ENCODE peak calls at places on chromosomes 16 and 17, in seven cellular contexts. G is GM23338, Q is GM23248, H is MM.1S, F is HCT116, Z is neural progenitor cell, P is PC-3. X is an unnamed sample. For H3K4me1, the result is how much of the 10 kb centered on the place peaks cover.

GRCh38 chr17:48358203-48358602 is 71.8 kb downstream of the SKAP1 start:
- DNase-seq in G (no peak), Q (no peak), H (no peak), F (no peak), Z (no peak), P (no peak), X (peak)

GRCh38 chr17:80363518-80364090 is 51.4 kb upstream of the ENDOV start:
- DNase-seq in G (no peak), Q (no peak), H (no peak), F (no peak), Z (no peak), P (no peak), X (no peak)

GRCh38 chr17:72456026-72456569 is 335.3 kb downstream of the SOX9 start:
- DNase-seq in G (no peak), Q (peak), H (no peak), F (peak), Z (no peak), P (peak), X (no peak)

GRCh38 chr17:73841431-73842060 is 197.3 kb upstream of the SDK2 start:
- DNase-seq in G (peak), Q (peak), H (no peak), F (no peak), Z (peak), P (peak), X (peak)

GRCh38 chr16:19876501-19877059 is 8.1 kb downstream of the GPRC5B start:
- DNase-seq in G (peak), Q (no peak), H (no peak), F (no peak), Z (no peak), P (no peak), X (no peak)

GRCh38 chr16:82295306-82296201 is 125.5 kb upstream of the MPHOSPH6 start:
- DNase-seq in G (no peak), Q (no peak), H (no peak), F (no peak), Z (no peak), P (no peak), X (no peak)

GRCh38 chr17:67165201-67165600 is 79.8 kb downstream of the HELZ start:
- DNase-seq in G (no peak), Q (no peak), H (no peak), F (no peak), Z (no peak), P (no peak), X (no peak)

GRCh38 chr16:50015631-50016030 is 9.4 kb upstream of the CNEP1R1 start:
- DNase-seq in G (no peak), Q (no peak), H (no peak), F (no peak), Z (no peak), P (no peak), X (no peak)

GRCh38 chr17:80927791-80928216 is 63.8 kb upstream of the CHMP6 start:
- DNase-seq in G (no peak), Q (no peak), H (no peak), F (no peak), Z (peak), P (no peak), X (no peak)

GRCh38 chr17:72995008-72995656 is 97.4 kb downstream of the SLC39A11 start:
- DNase-seq in G (no peak), Q (no peak), H (no peak), F (no peak), Z (no peak), P (no peak), X (no peak)

GRCh38 chr17:47072881-47073280 is 93.8 kb upstream of the RPRML start:
- DNase-seq in G (no peak), Q (no peak), H (no peak), F (no peak), Z (no peak), P (no peak), X (no peak)

GRCh38 chr16:57944961-57945739 is 25.8 kb downstream of the CNGB1 start:
- DNase-seq in G (no peak), Q (no peak), H (no peak), F (no peak), Z (no peak), P (no peak), X (no peak)

GRCh38 chr16:53156516-53156915 is 101.7 kb downstream of the CHD9 start:
- DNase-seq in G (no peak), Q (peak), H (no peak), F (no peak), Z (no peak), P (no peak), X (no peak)

GRCh38 chr17:64771980-64772844 is 110.1 kb upstream of the SMURF2 start:
- DNase-seq in G (no peak), Q (no peak), H (no peak), F (no peak), Z (no peak), P (peak), X (no peak)

GRCh38 chr17:37488009-37488604 is 1.6 kb upstream of the DUSP14 start:
- DNase-seq in G (peak), Q (peak), H (peak), F (peak), Z (peak), P (peak), X (no peak)

GRCh38 chr17:1304962-1305361 is 25.5 kb downstream of the TRARG1 start:
- DNase-seq in G (no peak), Q (no peak), H (no peak), F (no peak), Z (no peak), P (no peak), X (no peak)

GRCh38 chr17:56292010-56292409 is 138.7 kb downstream of the ANKFN1 start:
- DNase-seq in G (no peak), Q (peak), H (no peak), F (no peak), Z (no peak), P (peak), X (no peak)

GRCh38 chr16:12083625-12084024 is 107.1 kb downstream of the SNX29 start:
- DNase-seq in G (no peak), Q (no peak), H (no peak), F (no peak), Z (no peak), P (no peak), X (no peak)

GRCh38 chr17:3689262-3690093 is 6.5 kb downstream of the P2RX5 start:
- DNase-seq in G (no peak), Q (no peak), H (no peak), F (no peak), Z (no peak), P (no peak), X (no peak)

GRCh38 chr17:4950757-4951204 is at the start of gene ENO3:
- DNase-seq in G (peak), Q (no peak), H (no peak), F (no peak), Z (peak), P (no peak), X (peak)

GRCh38 chr16:3165111-3165822 is 22.7 kb upstream of the OR1F1 start:
- DNase-seq in G (no peak), Q (no peak), H (no peak), F (no peak), Z (no peak), P (no peak), X (no peak)

GRCh38 chr16:398551-399277 is 1.7 kb downstream of the NME4 start:
- DNase-seq in G (peak), Q (no peak), H (no peak), F (no peak), Z (peak), P (no peak), X (no peak)

GRCh38 chr16:397135-397661 is at the start of gene NME4:
- DNase-seq in G (peak), Q (peak), H (peak), F (no peak), Z (peak), P (peak), X (peak)

GRCh38 chr16:400061-400540 is 1.6 kb upstream of the DECR2 start:
- DNase-seq in G (peak), Q (no peak), H (no peak), F (no peak), Z (no peak), P (no peak), X (no peak)

GRCh38 chr16:397736-398332 is 835 bp downstream of the NME4 start:
- DNase-seq in G (peak), Q (peak), H (peak), F (peak), Z (peak), P (peak), X (peak)

DNA sequence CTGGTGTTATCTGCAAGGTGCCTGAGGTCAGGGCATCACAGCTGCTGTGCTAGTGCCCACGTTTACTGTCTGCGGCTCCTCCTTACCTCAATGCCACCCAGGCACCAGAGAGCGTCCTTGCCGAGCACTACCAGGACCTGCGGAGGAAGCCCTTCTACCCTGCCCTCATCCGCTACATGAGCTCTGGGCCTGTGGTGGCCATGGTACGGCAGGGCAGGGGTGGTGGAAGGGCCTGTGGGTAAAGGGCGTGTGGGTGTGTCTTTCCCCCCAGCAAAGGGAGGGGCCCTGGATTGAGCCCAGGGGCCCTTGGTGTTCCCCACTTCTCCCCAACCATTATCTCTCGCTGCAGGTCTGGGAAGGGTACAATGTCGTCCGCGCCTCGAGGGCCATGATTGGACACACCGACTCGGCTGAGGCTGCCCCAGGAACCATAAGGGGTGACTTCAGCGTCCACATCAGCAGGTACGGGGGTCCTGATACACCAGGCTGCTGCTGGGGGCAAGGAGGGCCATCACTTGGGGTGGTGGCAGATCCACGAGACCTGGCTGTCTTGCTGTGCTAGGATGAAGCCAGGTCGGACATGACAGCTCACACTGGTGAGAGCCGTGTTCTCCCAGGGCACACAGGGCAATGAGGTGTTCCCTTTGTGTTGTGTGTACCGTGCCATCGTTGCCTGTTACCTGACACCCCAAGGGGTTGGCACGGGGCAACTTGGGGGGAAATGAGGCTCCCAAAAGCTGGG is 2.2 kb upstream of the DECR2 start:
- DNase-seq in G (no peak), Q (no peak), H (no peak), F (no peak), Z (no peak), P (no peak), X (no peak)
- H3K4me1 ChIP-seq in G (under half), Q (under half), H (under half), F (under half), Z (under half), P (under half), X (under half)

GRCh38 chr17:21163101-21163500 is 36.3 kb downstream of the DHRS7B start:
- DNase-seq in G (no peak), Q (no peak), H (peak), F (no peak), Z (no peak), P (no peak), X (no peak)
- TF ChIP-seq EZH2phosphoT487 in G (no peak), Q (no peak), H (no peak), F (no peak), Z (no peak), P (no peak), X (no peak)

DNA sequence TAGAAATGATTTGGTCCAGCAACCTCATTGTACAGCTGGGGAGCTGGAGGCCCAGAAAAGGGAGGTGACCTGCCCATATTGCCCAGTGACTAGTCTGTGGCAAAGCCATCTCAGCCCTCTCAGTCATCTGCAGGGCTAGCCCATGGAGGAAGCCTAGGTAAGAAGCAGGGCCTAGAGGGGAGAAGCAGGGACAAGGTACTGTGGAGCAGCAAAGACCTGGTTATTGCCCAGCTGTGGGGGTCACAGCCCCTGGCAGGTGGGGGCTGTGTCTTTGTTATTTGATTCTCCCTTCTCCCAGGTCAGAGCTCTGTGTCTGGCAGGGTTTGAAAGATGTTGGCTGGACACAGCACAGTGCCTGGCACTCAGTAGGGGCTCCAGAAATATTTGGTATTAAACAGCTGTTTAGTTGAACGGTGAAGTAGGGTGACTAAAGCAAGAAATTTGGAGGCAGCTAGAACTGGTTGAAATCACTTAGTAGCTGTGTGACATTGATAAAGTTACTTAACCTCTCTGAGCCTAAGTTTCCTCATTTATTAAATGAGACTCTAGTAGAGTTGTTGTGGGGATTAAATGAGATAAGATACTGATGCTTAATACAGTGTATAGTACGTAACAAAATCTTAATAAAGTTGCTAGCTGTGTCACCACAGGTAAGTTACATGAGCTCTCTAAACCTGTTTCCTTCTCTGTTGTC is 17.3 kb downstream of the CCR7 start:
- DNase-seq in G (no peak), Q (no peak), H (no peak), F (no peak), Z (no peak), P (no peak), X (no peak)
- H3K4me3 ChIP-seq in G (no peak), Q (no peak), H (no peak), F (no peak), Z (no peak), P (no peak), X (peak)

DNA sequence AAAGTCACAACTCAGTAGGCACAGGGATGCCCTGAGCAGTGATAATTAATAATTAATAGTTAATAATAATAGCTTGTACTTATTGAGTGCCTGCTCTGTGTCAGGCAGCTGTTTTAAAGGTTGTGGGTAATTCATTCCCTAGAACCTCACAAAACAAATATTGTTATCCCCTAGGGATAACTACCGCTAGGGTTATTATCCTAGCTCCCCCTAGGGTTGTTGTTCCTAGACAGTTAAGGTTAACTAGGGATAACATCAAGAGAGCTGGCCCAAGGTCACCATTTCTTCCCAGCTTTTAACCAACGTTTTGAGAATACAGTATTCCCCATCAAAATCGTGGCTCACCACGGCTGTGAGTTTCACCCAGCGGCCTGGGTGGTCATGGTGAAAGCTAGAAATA is 180.1 kb downstream of the PRKCB start:
- DNase-seq in G (peak), Q (no peak), H (no peak), F (no peak), Z (no peak), P (no peak), X (no peak)
- H3K4me1 ChIP-seq in G (under half), Q (under half), H (under half), F (under half), Z (under half), P (under half), X (half or more)

GRCh38 chr16:17350212-17350611 is 120.5 kb downstream of the XYLT1 start:
- DNase-seq in G (no peak), Q (peak), H (no peak), F (no peak), Z (no peak), P (no peak), X (no peak)
- TF ChIP-seq EZH2phosphoT487 in G (no peak), Q (no peak), H (no peak), F (no peak), Z (no peak), P (no peak), X (no peak)

DNA sequence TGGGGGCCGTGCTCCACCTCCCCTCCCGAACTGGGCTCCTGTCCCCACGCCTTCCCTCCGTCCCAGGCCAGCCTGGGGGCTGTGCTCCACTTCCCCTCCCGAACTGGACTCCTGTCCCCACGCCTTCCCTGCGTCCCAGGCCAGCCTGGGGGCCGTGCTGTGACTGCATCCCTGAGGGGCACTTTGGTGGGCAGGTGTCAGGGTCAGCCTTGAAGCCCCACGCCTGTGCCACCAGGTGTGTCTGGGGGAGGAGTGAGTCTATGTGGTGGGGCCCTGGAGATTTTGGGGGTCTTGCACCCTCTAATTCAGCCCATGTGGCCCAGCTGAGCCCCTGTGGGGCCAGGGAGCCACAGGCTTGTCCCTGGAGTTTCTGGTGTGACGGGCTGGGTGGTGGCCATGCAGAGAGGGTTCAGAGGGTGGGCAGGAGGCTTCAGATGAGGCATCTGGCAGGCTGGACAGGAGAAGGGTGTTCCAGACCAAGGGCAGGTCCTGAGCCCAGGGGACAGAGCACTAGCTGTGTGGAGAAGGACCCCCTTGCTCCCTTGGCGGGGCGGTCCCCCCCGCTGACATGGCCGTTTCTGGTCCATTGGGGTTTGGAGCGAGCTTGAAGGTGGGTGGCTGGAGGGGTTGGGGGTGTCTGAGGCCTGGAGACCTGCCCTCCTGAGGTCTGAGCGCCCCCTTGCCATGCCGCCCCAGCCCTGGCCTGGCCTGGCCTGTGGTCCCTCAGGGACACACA is 8.2 kb downstream of the NHERF2 start:
- DNase-seq in G (no peak), Q (no peak), H (no peak), F (no peak), Z (no peak), P (no peak), X (no peak)
- H3K4me3 ChIP-seq in G (no peak), Q (no peak), H (no peak), F (no peak), Z (no peak), P (peak), X (no peak)

X was measured in OCI-LY7.